ENCODE peak calls at places on chromosomes 4 and X, in six cellular contexts. One of them, this sample, is unnamed.

GRCh38 chrX:9853307-9853706 is 67.1 kb downstream of the SHROOM2 start:
- DNase-seq in keratinocyte: no peak
- DNase-seq in breast epithelium: no peak
- DNase-seq in progenitor cell of endocrine pancreas: no peak
- DNase-seq in GM13977: no peak
- DNase-seq in activated B cell treated with CpG ODN at 0.5 μM for 24 hours: no peak
- DNase-seq in this sample: no peak

GRCh38 chrX:18886344-18887161 is 97.4 kb downstream of the PHKA2 start:
- DNase-seq in keratinocyte: no peak
- DNase-seq in GM13977: peak
- DNase-seq in progenitor cell of endocrine pancreas: no peak
- DNase-seq in activated B cell treated with CpG ODN at 0.5 μM for 24 hours: peak
- DNase-seq in breast epithelium: peak
- DNase-seq in this sample: no peak

GRCh38 chr4:175998782-175999181 is 66.9 kb upstream of the WDR17 start:
- DNase-seq in breast epithelium: no peak
- DNase-seq in GM13977: no peak
- DNase-seq in keratinocyte: no peak
- DNase-seq in progenitor cell of endocrine pancreas: no peak
- DNase-seq in activated B cell treated with CpG ODN at 0.5 μM for 24 hours: no peak
- DNase-seq in this sample: no peak

GRCh38 chr4:138537739-138538138 is 295.6 kb upstream of the SLC7A11 start:
- DNase-seq in progenitor cell of endocrine pancreas: no peak
- DNase-seq in breast epithelium: no peak
- DNase-seq in keratinocyte: no peak
- DNase-seq in activated B cell treated with CpG ODN at 0.5 μM for 24 hours: no peak
- DNase-seq in GM13977: no peak
- DNase-seq in this sample: no peak

GRCh38 chrX:13131511-13132137 is 87.2 kb upstream of the FAM9C start:
- DNase-seq in progenitor cell of endocrine pancreas: no peak
- DNase-seq in keratinocyte: no peak
- DNase-seq in GM13977: no peak
- DNase-seq in activated B cell treated with CpG ODN at 0.5 μM for 24 hours: no peak
- DNase-seq in breast epithelium: no peak
- DNase-seq in this sample: no peak

GRCh38 chrX:110418220-110418856 is 59.7 kb downstream of the RTL9 start:
- DNase-seq in keratinocyte: no peak
- DNase-seq in progenitor cell of endocrine pancreas: peak
- DNase-seq in GM13977: peak
- DNase-seq in breast epithelium: no peak
- DNase-seq in activated B cell treated with CpG ODN at 0.5 μM for 24 hours: no peak
- DNase-seq in this sample: no peak

GRCh38 chr4:78627046-78627965 is 75.7 kb downstream of the ANXA3 start:
- DNase-seq in GM13977: no peak
- DNase-seq in progenitor cell of endocrine pancreas: no peak
- DNase-seq in breast epithelium: no peak
- DNase-seq in keratinocyte: no peak
- DNase-seq in activated B cell treated with CpG ODN at 0.5 μM for 24 hours: no peak
- DNase-seq in this sample: no peak

GRCh38 chr4:40227284-40227683 is 30.5 kb downstream of the RHOH start:
- DNase-seq in breast epithelium: no peak
- DNase-seq in progenitor cell of endocrine pancreas: no peak
- DNase-seq in GM13977: peak
- DNase-seq in keratinocyte: no peak
- DNase-seq in activated B cell treated with CpG ODN at 0.5 μM for 24 hours: no peak
- DNase-seq in this sample: no peak

GRCh38 chr4:186203391-186203802 is 12.0 kb downstream of the CYP4V2 start:
- DNase-seq in progenitor cell of endocrine pancreas: no peak
- DNase-seq in GM13977: no peak
- DNase-seq in breast epithelium: no peak
- DNase-seq in activated B cell treated with CpG ODN at 0.5 μM for 24 hours: no peak
- DNase-seq in keratinocyte: no peak
- DNase-seq in this sample: no peak

GRCh38 chr4:33628296-33628695 is 2616.0 kb downstream of the ARAP2 start:
- DNase-seq in GM13977: no peak
- DNase-seq in progenitor cell of endocrine pancreas: no peak
- DNase-seq in activated B cell treated with CpG ODN at 0.5 μM for 24 hours: no peak
- DNase-seq in keratinocyte: no peak
- DNase-seq in breast epithelium: no peak
- DNase-seq in this sample: no peak

GRCh38 chr4:8302331-8302730 is 32.8 kb downstream of the HTRA3 start:
- DNase-seq in keratinocyte: no peak
- DNase-seq in activated B cell treated with CpG ODN at 0.5 μM for 24 hours: no peak
- DNase-seq in progenitor cell of endocrine pancreas: no peak
- DNase-seq in breast epithelium: peak
- DNase-seq in GM13977: no peak
- DNase-seq in this sample: no peak

GRCh38 chrX:150649096-150649870 is 43.9 kb upstream of the MTMR1 start:
- DNase-seq in activated B cell treated with CpG ODN at 0.5 μM for 24 hours: no peak
- DNase-seq in breast epithelium: no peak
- DNase-seq in progenitor cell of endocrine pancreas: no peak
- DNase-seq in keratinocyte: no peak
- DNase-seq in GM13977: no peak
- DNase-seq in this sample: no peak

GRCh38 chr4:67721770-67722597 is 21.0 kb upstream of the UBA6 start:
- DNase-seq in progenitor cell of endocrine pancreas: no peak
- DNase-seq in breast epithelium: no peak
- DNase-seq in keratinocyte: no peak
- DNase-seq in activated B cell treated with CpG ODN at 0.5 μM for 24 hours: no peak
- DNase-seq in GM13977: no peak
- DNase-seq in this sample: no peak

GRCh38 chrX:38805294-38806053 is 4.2 kb downstream of the MID1IP1 start:
- DNase-seq in activated B cell treated with CpG ODN at 0.5 μM for 24 hours: peak
- DNase-seq in keratinocyte: no peak
- DNase-seq in breast epithelium: peak
- DNase-seq in progenitor cell of endocrine pancreas: peak
- DNase-seq in GM13977: peak
- DNase-seq in this sample: no peak

GRCh38 chr4:163167333-163167626 is 590 bp upstream of the NAF1 start:
- DNase-seq in GM13977: no peak
- DNase-seq in keratinocyte: no peak
- DNase-seq in breast epithelium: no peak
- DNase-seq in activated B cell treated with CpG ODN at 0.5 μM for 24 hours: no peak
- DNase-seq in progenitor cell of endocrine pancreas: no peak
- DNase-seq in this sample: no peak

GRCh38 chr4:117770269-117771087 is 263.8 kb upstream of the NDST3 start:
- DNase-seq in activated B cell treated with CpG ODN at 0.5 μM for 24 hours: no peak
- DNase-seq in breast epithelium: no peak
- DNase-seq in GM13977: no peak
- DNase-seq in progenitor cell of endocrine pancreas: no peak
- DNase-seq in keratinocyte: no peak
- DNase-seq in this sample: no peak

GRCh38 chr4:56828784-56829535 is 7.5 kb upstream of the SPINK2 start:
- DNase-seq in GM13977: no peak
- DNase-seq in breast epithelium: no peak
- DNase-seq in activated B cell treated with CpG ODN at 0.5 μM for 24 hours: no peak
- DNase-seq in keratinocyte: no peak
- DNase-seq in progenitor cell of endocrine pancreas: no peak
- DNase-seq in this sample: no peak

GRCh38 chr4:116358633-116359222 is 726.6 kb downstream of the TRAM1L1 start:
- DNase-seq in breast epithelium: no peak
- DNase-seq in activated B cell treated with CpG ODN at 0.5 μM for 24 hours: no peak
- DNase-seq in GM13977: peak
- DNase-seq in keratinocyte: peak
- DNase-seq in progenitor cell of endocrine pancreas: peak
- DNase-seq in this sample: no peak

GRCh38 chr4:3368841-3369760 is 72.7 kb upstream of the HGFAC start:
- DNase-seq in activated B cell treated with CpG ODN at 0.5 μM for 24 hours: no peak
- DNase-seq in GM13977: no peak
- DNase-seq in progenitor cell of endocrine pancreas: no peak
- DNase-seq in breast epithelium: no peak
- DNase-seq in keratinocyte: no peak
- DNase-seq in this sample: no peak

GRCh38 chr4:141686146-141686775 is 49.9 kb downstream of the IL15 start:
- DNase-seq in activated B cell treated with CpG ODN at 0.5 μM for 24 hours: no peak
- DNase-seq in progenitor cell of endocrine pancreas: no peak
- DNase-seq in GM13977: no peak
- DNase-seq in keratinocyte: no peak
- DNase-seq in breast epithelium: no peak
- DNase-seq in this sample: no peak

GRCh38 chr4:134777626-134778025 is 576.0 kb upstream of the PABPC4L start:
- DNase-seq in keratinocyte: no peak
- DNase-seq in progenitor cell of endocrine pancreas: no peak
- DNase-seq in activated B cell treated with CpG ODN at 0.5 μM for 24 hours: no peak
- DNase-seq in GM13977: no peak
- DNase-seq in breast epithelium: no peak
- DNase-seq in this sample: no peak

GRCh38 chrX:19761554-19762295 is 125.7 kb downstream of the SH3KBP1 start:
- DNase-seq in breast epithelium: no peak
- DNase-seq in progenitor cell of endocrine pancreas: no peak
- DNase-seq in keratinocyte: no peak
- DNase-seq in activated B cell treated with CpG ODN at 0.5 μM for 24 hours: no peak
- DNase-seq in GM13977: no peak
- DNase-seq in this sample: no peak

GRCh38 chr4:3879681-3880594 is 113.8 kb downstream of the ADRA2C start:
- DNase-seq in breast epithelium: no peak
- DNase-seq in progenitor cell of endocrine pancreas: no peak
- DNase-seq in activated B cell treated with CpG ODN at 0.5 μM for 24 hours: no peak
- DNase-seq in keratinocyte: no peak
- DNase-seq in GM13977: peak
- DNase-seq in this sample: no peak

GRCh38 chrX:136192839-136193414 is 45.6 kb downstream of the FHL1 start:
- DNase-seq in breast epithelium: no peak
- DNase-seq in GM13977: no peak
- DNase-seq in activated B cell treated with CpG ODN at 0.5 μM for 24 hours: no peak
- DNase-seq in progenitor cell of endocrine pancreas: no peak
- DNase-seq in keratinocyte: no peak
- DNase-seq in this sample: no peak

GRCh38 chr4:124948976-124949597 is 236.6 kb upstream of the ANKRD50 start:
- DNase-seq in GM13977: no peak
- DNase-seq in activated B cell treated with CpG ODN at 0.5 μM for 24 hours: no peak
- DNase-seq in keratinocyte: no peak
- DNase-seq in progenitor cell of endocrine pancreas: no peak
- DNase-seq in breast epithelium: no peak
- DNase-seq in this sample: no peak

GRCh38 chr4:48904541-48905142 is 1.9 kb downstream of the OCIAD2 start:
- DNase-seq in GM13977: no peak
- DNase-seq in progenitor cell of endocrine pancreas: no peak
- DNase-seq in breast epithelium: no peak
- DNase-seq in keratinocyte: no peak
- DNase-seq in activated B cell treated with CpG ODN at 0.5 μM for 24 hours: no peak
- DNase-seq in this sample: no peak

GRCh38 chrX:118627084-118627758 is 100.2 kb upstream of the IL13RA1 start:
- DNase-seq in breast epithelium: no peak
- DNase-seq in progenitor cell of endocrine pancreas: no peak
- DNase-seq in GM13977: peak
- DNase-seq in keratinocyte: no peak
- DNase-seq in activated B cell treated with CpG ODN at 0.5 μM for 24 hours: no peak
- DNase-seq in this sample: no peak

GRCh38 chr4:177159600-177159999 is 150.1 kb upstream of the NEIL3 start:
- DNase-seq in progenitor cell of endocrine pancreas: no peak
- DNase-seq in activated B cell treated with CpG ODN at 0.5 μM for 24 hours: no peak
- DNase-seq in breast epithelium: no peak
- DNase-seq in GM13977: no peak
- DNase-seq in keratinocyte: no peak
- DNase-seq in this sample: no peak

GRCh38 chr4:177155454-177155853 is 154.2 kb upstream of the NEIL3 start:
- DNase-seq in progenitor cell of endocrine pancreas: no peak
- DNase-seq in breast epithelium: no peak
- DNase-seq in keratinocyte: no peak
- DNase-seq in activated B cell treated with CpG ODN at 0.5 μM for 24 hours: no peak
- DNase-seq in GM13977: no peak
- DNase-seq in this sample: no peak
- TF ChIP-seq CTCF in progenitor cell of endocrine pancreas: no peak
- TF ChIP-seq CTCF in breast epithelium: no peak
- TF ChIP-seq CTCF in keratinocyte: no peak
- TF ChIP-seq CTCF in activated B cell treated with CpG ODN at 0.5 μM for 24 hours: no peak
- TF ChIP-seq CTCF in GM13977: no peak
- TF ChIP-seq CTCF in this sample: no peak

GRCh38 chrX:135112743-135113142 is 7.6 kb downstream of the ETDB start:
- DNase-seq in progenitor cell of endocrine pancreas: no peak
- DNase-seq in keratinocyte: no peak
- DNase-seq in GM13977: no peak
- DNase-seq in breast epithelium: no peak
- DNase-seq in activated B cell treated with CpG ODN at 0.5 μM for 24 hours: no peak
- DNase-seq in this sample: no peak

GRCh38 chrX:135114392-135114791 is 5.9 kb downstream of the ETDB start:
- DNase-seq in keratinocyte: no peak
- DNase-seq in activated B cell treated with CpG ODN at 0.5 μM for 24 hours: no peak
- DNase-seq in breast epithelium: no peak
- DNase-seq in GM13977: peak
- DNase-seq in progenitor cell of endocrine pancreas: no peak
- DNase-seq in this sample: no peak

GRCh38 chrX:135112096-135112729 is 8.1 kb downstream of the ETDB start:
- DNase-seq in activated B cell treated with CpG ODN at 0.5 μM for 24 hours: no peak
- DNase-seq in breast epithelium: no peak
- DNase-seq in keratinocyte: no peak
- DNase-seq in progenitor cell of endocrine pancreas: no peak
- DNase-seq in GM13977: no peak
- DNase-seq in this sample: no peak
- TF ChIP-seq CTCF in activated B cell treated with CpG ODN at 0.5 μM for 24 hours: no peak
- TF ChIP-seq CTCF in breast epithelium: no peak
- TF ChIP-seq CTCF in keratinocyte: peak
- TF ChIP-seq CTCF in progenitor cell of endocrine pancreas: peak
- TF ChIP-seq CTCF in GM13977: peak
- TF ChIP-seq CTCF in this sample: peak

GRCh38 chrX:78555401-78555980 is 103.6 kb downstream of the RTL3 start:
- DNase-seq in GM13977: peak
- DNase-seq in progenitor cell of endocrine pancreas: no peak
- DNase-seq in keratinocyte: no peak
- DNase-seq in breast epithelium: no peak
- DNase-seq in activated B cell treated with CpG ODN at 0.5 μM for 24 hours: no peak
- DNase-seq in this sample: no peak
- TF ChIP-seq CTCF in GM13977: peak
- TF ChIP-seq CTCF in progenitor cell of endocrine pancreas: peak
- TF ChIP-seq CTCF in keratinocyte: peak
- TF ChIP-seq CTCF in breast epithelium: no peak
- TF ChIP-seq CTCF in activated B cell treated with CpG ODN at 0.5 μM for 24 hours: no peak
- TF ChIP-seq CTCF in this sample: no peak

GRCh38 chr4:174263445-174263736 is 20.1 kb downstream of the FBXO8 start:
- DNase-seq in GM13977: no peak
- DNase-seq in progenitor cell of endocrine pancreas: no peak
- DNase-seq in keratinocyte: no peak
- DNase-seq in breast epithelium: no peak
- DNase-seq in activated B cell treated with CpG ODN at 0.5 μM for 24 hours: no peak
- DNase-seq in this sample: no peak

GRCh38 chr4:174265917-174266316 is 17.6 kb downstream of the FBXO8 start:
- DNase-seq in keratinocyte: no peak
- DNase-seq in breast epithelium: no peak
- DNase-seq in GM13977: no peak
- DNase-seq in progenitor cell of endocrine pancreas: no peak
- DNase-seq in activated B cell treated with CpG ODN at 0.5 μM for 24 hours: no peak
- DNase-seq in this sample: no peak

GRCh38 chr4:174262624-174263444 is 20.6 kb downstream of the FBXO8 start:
- DNase-seq in activated B cell treated with CpG ODN at 0.5 μM for 24 hours: no peak
- DNase-seq in keratinocyte: no peak
- DNase-seq in breast epithelium: no peak
- DNase-seq in progenitor cell of endocrine pancreas: no peak
- DNase-seq in GM13977: no peak
- DNase-seq in this sample: no peak

DNA sequence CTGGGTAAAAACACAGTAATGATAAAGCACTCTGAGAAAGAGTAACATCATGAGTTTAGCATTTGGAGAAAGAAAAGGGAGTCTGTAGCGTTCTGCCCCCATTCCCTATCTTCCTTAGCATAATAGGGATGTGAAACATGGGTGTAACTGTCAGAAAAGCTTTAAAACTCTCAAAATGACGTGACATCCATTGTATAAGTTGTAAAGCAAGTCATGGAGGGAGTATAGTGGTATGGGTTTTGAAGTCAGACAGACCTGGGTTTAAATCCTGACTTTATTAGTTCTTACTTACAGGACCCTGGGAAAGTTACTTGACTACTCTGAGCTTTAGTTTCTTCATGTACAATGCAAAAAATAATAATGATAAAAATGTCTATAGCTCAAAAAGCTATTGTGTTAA is 17.1 kb downstream of the FBXO8 start:
- DNase-seq in breast epithelium: no peak
- DNase-seq in activated B cell treated with CpG ODN at 0.5 μM for 24 hours: no peak
- DNase-seq in keratinocyte: no peak
- DNase-seq in GM13977: no peak
- DNase-seq in progenitor cell of endocrine pancreas: no peak
- DNase-seq in this sample: no peak
- TF ChIP-seq CTCF in breast epithelium: no peak
- TF ChIP-seq CTCF in activated B cell treated with CpG ODN at 0.5 μM for 24 hours: no peak
- TF ChIP-seq CTCF in keratinocyte: no peak
- TF ChIP-seq CTCF in GM13977: no peak
- TF ChIP-seq CTCF in progenitor cell of endocrine pancreas: no peak
- TF ChIP-seq CTCF in this sample: no peak